ENCODE peak calls at places on chromosomes 6 and 20, in seven cellular contexts. B is fibroblast of lung, W is right lobe of liver, A is GM12878, T is Peyer's patch, L is mammary epithelial cell, J is ovary. Y is an unnamed sample. For H3K4me1, the result is how much of the 10 kb centered on the place peaks cover.

GRCh38 chr20:59835448-59836395 is 97.7 kb downstream of the SYCP2 start:
- DNase-seq in B (peak), W (no peak), A (no peak), T (peak), L (peak), J (peak), Y (peak)

GRCh38 chr20:1892122-1892385 is 3.2 kb upstream of the SIRPA start:
- DNase-seq in B (no peak), W (no peak), A (no peak), T (no peak), L (no peak), J (no peak), Y (peak)

GRCh38 chr20:47250360-47250759 is 106.1 kb downstream of the ZMYND8 start:
- DNase-seq in B (no peak), W (no peak), A (no peak), T (no peak), L (no peak), J (no peak), Y (no peak)

GRCh38 chr6:82331031-82331773 is 32.4 kb upstream of the TPBG start:
- DNase-seq in B (peak), W (no peak), A (no peak), T (no peak), L (peak), J (no peak), Y (peak)

GRCh38 chr20:54204063-54204462 is 3.8 kb upstream of the PFDN4 start:
- DNase-seq in B (no peak), W (no peak), A (no peak), T (no peak), L (no peak), J (no peak), Y (no peak)

GRCh38 chr6:56374841-56375369 is 127.5 kb upstream of the COL21A1 start:
- DNase-seq in B (peak), W (no peak), A (no peak), T (no peak), L (peak), J (peak), Y (no peak)

GRCh38 chr6:85469276-85470022 is 19.6 kb downstream of the NT5E start:
- DNase-seq in B (no peak), W (no peak), A (no peak), T (no peak), L (no peak), J (no peak), Y (peak)

GRCh38 chr6:96939019-96939805 is 14.7 kb downstream of the KLHL32 start:
- DNase-seq in B (peak), W (no peak), A (no peak), T (no peak), L (peak), J (no peak), Y (peak)

GRCh38 chr6:70108230-70108629 is 194.7 kb downstream of the COL9A1 start:
- DNase-seq in B (peak), W (no peak), A (peak), T (no peak), L (peak), J (no peak), Y (peak)

GRCh38 chr20:47196091-47197081 is 160.1 kb downstream of the ZMYND8 start:
- DNase-seq in B (peak), W (peak), A (peak), T (peak), L (peak), J (peak), Y (peak)

GRCh38 chr6:151161363-151161762 is 78.4 kb upstream of the AKAP12 start:
- DNase-seq in B (no peak), W (no peak), A (no peak), T (no peak), L (no peak), J (no peak), Y (no peak)

GRCh38 chr6:158414900-158415299 is 102.6 kb downstream of the TULP4 start:
- DNase-seq in B (peak), W (no peak), A (no peak), T (no peak), L (peak), J (no peak), Y (no peak)

GRCh38 chr6:158764941-158765340 is 54.2 kb downstream of the EZR start:
- DNase-seq in B (no peak), W (no peak), A (no peak), T (no peak), L (no peak), J (no peak), Y (no peak)

GRCh38 chr6:15504581-15505350 is 158.1 kb downstream of the DTNBP1 start:
- DNase-seq in B (peak), W (peak), A (no peak), T (no peak), L (peak), J (peak), Y (peak)

GRCh38 chr20:2314759-2315439 is 19.1 kb downstream of the TGM3 start:
- DNase-seq in B (peak), W (no peak), A (no peak), T (no peak), L (peak), J (no peak), Y (peak)

GRCh38 chr20:12207875-12208274 is 290.2 kb downstream of the BTBD3 start:
- DNase-seq in B (peak), W (no peak), A (no peak), T (no peak), L (peak), J (no peak), Y (peak)

DNA sequence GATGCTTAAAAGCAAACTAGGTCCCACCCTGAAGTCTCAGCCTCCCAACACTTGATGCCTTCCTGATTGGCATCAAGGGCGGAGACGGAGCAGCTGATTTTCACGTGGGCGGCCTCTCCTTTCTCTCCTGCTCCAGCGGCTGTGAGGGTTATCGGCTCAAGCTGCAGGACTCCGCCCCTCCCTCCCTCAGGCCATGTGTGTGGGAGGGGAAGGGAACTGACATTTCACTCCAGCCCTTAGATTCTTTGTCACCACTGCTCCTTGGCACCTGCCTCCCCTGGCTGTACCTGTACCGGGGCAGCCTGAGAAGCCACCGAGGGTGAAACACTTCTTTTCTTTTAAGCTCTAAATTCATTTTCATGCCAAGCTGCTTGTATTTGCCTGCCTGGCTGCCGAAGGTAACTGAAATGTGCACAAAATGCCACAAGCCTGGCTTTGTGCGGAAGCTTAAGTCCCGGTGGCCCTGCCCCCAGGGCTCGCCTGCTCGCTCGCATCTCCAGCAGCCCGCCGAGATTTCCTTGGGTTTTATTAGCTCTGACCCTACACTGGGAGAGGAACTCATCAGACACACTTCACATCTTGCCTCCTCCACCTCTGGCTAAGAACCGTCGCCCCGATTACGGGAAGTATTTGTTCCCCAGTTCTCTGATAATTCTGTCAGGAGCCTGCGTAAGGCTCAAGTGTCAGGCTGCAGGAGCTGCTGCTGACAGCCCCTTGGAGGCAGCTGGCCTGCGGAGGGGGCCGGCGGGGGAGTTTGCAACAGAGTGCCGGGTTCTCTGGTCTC is 9.6 kb upstream of the CPNE5 start:
- DNase-seq in B (no peak), W (no peak), A (no peak), T (peak), L (peak), J (no peak), Y (no peak)
- H3K4me3 ChIP-seq in B (no peak), W (no peak), A (no peak), T (no peak), L (no peak), J (no peak), Y (no peak)

GRCh38 chr20:57387945-57388351 is 3.2 kb upstream of the RBM38 start:
- DNase-seq in B (no peak), W (peak), A (no peak), T (no peak), L (no peak), J (peak), Y (no peak)

GRCh38 chr20:57391439-57392129 is 388 bp downstream of the RBM38 start:
- DNase-seq in B (peak), W (peak), A (no peak), T (peak), L (no peak), J (peak), Y (peak)

GRCh38 chr20:57390604-57391438 is at the start of gene RBM38:
- DNase-seq in B (peak), W (peak), A (no peak), T (peak), L (peak), J (peak), Y (peak)

GRCh38 chr20:57388953-57389694 is 2.1 kb upstream of the RBM38 start:
- DNase-seq in B (peak), W (peak), A (no peak), T (peak), L (peak), J (peak), Y (peak)

GRCh38 chr20:57389695-57390603 is 1.2 kb upstream of the RBM38 start:
- DNase-seq in B (no peak), W (peak), A (no peak), T (peak), L (no peak), J (peak), Y (no peak)
- H3K4me1 ChIP-seq in B (under half), W (under half), A (under half), T (under half), L (under half), J (under half), Y (under half)

GRCh38 chr6:49550413-49551125 is at the start of gene C6orf141:
- DNase-seq in B (no peak), W (peak), A (no peak), T (peak), L (peak), J (no peak), Y (peak)
- TF ChIP-seq CTCF in B (no peak), W (no peak), A (no peak), T (no peak), L (no peak), J (no peak), Y (no peak)

DNA sequence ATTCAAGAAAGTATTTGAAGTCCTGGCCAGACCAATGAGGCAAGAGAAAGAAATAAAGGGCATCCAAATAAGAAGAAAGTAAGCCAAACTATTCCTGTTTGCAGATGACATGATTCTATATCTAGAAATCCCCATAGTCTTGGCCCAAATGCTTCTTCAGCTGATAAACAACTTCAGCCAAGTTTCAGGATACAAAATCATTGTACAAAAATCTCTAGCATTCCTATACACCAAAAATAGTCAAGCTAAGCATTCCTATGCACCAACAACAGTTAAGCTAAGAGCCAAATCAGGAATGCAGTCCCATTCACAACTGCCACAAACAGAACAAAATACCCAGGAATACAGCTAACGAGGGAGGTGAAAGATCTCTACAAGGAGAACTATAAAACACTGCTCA is 60.1 kb upstream of the PHIP start:
- DNase-seq in B (no peak), W (no peak), A (no peak), T (no peak), L (no peak), J (no peak), Y (no peak)
- H3K4me3 ChIP-seq in B (no peak), W (no peak), A (no peak), T (no peak), L (no peak), J (no peak), Y (no peak)

GRCh38 chr6:106119526-106119925 is 33.4 kb downstream of the PRDM1 start:
- DNase-seq in B (no peak), W (no peak), A (no peak), T (no peak), L (peak), J (no peak), Y (no peak)
- H3K4me1 ChIP-seq in B (under half), W (under half), A (under half), T (under half), L (under half), J (under half), Y (under half)

DNA sequence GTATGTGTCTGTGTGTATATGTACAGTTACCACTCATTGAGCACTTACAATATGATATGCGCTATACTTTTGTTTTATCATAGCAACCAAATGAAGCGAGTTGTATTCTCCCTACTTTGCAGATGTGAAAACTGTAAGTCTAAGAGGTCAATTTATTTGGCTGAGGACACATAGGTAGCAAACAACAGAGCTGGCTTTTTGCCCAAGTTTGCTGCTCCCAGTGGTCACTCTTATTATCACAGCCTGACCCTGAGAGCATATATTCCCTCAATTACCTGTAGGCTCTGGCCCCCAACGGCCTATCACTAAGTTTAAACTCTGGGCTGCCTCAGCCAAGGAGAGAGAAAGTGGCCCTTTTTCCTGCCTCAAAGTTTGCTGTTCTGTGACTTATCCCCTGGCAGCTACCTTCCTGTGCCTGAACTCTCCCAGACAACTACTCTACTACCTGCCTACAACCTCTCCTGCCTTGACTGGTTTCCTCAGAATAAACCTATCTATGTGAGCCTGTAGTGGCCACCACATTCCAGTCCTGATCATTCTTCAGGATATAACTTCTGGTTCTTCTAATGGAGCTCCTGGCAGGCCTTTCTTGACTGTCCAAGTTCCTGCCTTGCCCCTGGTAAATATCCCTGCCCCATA is 221.8 kb downstream of the FRK start:
- DNase-seq in B (peak), W (no peak), A (no peak), T (no peak), L (peak), J (no peak), Y (peak)
- TF ChIP-seq CTCF in B (peak), W (peak), A (peak), T (no peak), L (peak), J (no peak), Y (peak)

DNA sequence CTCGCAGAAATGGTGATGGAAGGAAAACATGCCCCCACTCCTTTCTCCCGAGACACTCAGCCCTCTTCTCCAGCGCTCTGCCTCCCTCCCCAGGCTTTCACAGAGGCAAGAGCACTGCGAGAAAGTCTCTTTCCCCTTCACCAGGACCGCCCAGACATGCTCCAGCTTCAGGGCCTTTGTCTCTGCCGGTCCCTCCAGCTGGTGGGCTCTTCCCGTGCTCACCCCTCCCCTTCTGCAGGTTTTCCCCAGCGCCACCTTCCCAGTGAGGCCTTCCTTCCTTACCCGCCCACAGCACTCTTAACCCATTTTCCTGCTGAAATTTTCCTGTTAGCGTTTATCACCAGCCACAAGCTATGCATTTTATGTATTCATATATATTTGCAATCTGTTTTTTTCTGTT is 86.2 kb downstream of the TFAP2C start:
- DNase-seq in B (no peak), W (no peak), A (no peak), T (no peak), L (no peak), J (no peak), Y (no peak)
- H3K4me3 ChIP-seq in B (no peak), W (no peak), A (no peak), T (no peak), L (no peak), J (no peak), Y (no peak)

DNA sequence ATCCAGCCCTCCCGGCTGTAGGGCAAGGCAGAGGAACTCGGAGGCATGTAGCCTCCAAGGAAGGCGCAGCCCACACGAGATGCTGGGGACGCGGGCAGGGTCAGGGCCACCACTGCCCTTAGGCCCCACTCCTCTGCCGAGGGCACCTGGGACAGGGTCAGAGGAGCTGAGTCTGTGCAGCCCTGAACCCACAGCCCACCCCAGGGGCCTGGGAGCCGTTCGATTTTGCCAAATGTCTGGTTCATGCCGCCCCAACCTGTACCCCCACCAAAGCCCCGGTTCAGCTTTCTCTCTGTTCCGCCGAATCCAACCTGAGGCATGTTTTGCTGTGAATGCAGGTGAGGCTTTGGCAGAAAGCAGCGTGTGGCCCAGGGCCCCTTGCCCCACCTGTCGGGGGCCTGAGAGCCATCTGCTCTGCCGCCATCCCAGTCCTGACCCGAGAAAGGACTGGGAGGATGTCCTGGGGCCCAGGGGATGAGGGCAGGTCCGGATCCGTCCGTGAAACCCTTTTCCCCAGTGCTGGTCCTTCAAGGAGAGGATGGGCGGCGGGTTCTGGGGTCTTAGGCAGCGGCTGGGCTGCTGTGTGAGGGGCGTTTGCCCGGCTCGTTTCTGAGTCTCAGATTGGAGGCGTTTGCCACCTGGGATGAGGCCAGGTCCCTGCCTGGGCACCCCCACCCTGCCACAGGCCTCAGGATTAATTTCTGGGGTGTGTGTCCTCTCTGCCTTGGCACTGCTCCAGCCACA is 79.3 kb upstream of the GATA5 start:
- DNase-seq in B (no peak), W (no peak), A (no peak), T (no peak), L (no peak), J (no peak), Y (no peak)
- H3K4me1 ChIP-seq in B (under half), W (under half), A (under half), T (under half), L (under half), J (under half), Y (under half)

GRCh38 chr6:138086573-138087196 is 20.5 kb downstream of the PERP start:
- DNase-seq in B (peak), W (no peak), A (no peak), T (no peak), L (peak), J (no peak), Y (no peak)

GRCh38 chr6:138085839-138086222 is 21.4 kb downstream of the PERP start:
- DNase-seq in B (no peak), W (no peak), A (no peak), T (no peak), L (no peak), J (no peak), Y (no peak)

GRCh38 chr6:138087549-138087948 is 19.7 kb downstream of the PERP start:
- DNase-seq in B (no peak), W (no peak), A (no peak), T (no peak), L (peak), J (no peak), Y (no peak)

GRCh38 chr6:138082232-138082631 is 25.0 kb downstream of the PERP start:
- DNase-seq in B (no peak), W (no peak), A (no peak), T (no peak), L (no peak), J (no peak), Y (no peak)

DNA sequence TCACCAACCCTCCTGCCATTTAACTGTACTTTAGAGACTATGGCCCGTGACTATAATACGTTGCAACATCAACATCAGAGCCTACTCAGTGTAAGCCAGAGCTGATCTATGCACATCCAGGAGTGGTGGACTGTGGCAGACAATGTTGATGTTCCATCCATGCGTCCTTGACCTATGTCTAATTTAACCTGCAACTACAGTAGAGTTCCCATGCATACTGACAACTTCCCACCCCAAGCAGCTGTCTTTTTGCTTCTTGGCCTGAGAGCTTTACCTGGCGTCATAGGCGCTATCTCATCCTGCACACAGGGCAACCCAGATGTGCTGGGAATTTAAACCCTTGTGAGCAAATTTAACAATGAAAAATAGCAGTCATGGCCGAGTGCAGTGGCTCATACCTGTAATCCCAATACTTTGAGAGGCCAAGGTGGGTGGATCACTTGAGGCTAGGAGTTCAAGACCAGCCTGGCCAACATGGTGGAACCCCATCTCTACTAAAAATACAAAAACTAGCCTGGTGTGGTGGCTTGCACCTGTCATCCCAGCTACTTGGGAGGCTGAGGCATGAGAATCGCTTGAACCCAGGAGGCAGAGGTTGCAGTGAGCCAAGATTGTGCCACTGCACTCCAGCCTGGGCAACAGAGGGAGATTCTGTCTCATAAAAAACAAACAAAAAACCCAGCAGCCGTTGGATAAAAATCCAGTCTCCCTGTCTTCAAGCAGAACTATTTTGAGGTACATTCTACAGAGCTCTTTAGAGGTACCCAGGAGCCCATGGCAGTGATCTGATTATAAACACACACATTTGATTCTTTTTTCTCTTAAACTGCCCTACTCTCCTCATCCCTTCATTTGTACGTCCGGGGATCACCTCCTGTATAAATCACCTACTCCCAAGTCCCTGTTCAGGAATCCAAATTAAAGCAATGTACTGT is 22.0 kb downstream of the PERP start:
- DNase-seq in B (no peak), W (no peak), A (no peak), T (no peak), L (no peak), J (no peak), Y (no peak)
- TF ChIP-seq CTCF in B (no peak), W (no peak), A (no peak), T (no peak), L (no peak), J (no peak), Y (no peak)

Y was measured in A673.